ENCODE peak calls at places on chromosomes 13 and 19, in four cellular contexts. One of them, this sample, is unnamed.

GRCh38 chr13:75480691-75481175 is 1.2 kb downstream of the TBC1D4 start:
- DNase-seq in uterus: peak; percentile 31
- DNase-seq in suprapubic skin: peak; percentile 84
- DNase-seq in cardiac fibroblast: peak; percentile 57
- DNase-seq in this sample: peak; percentile 56

GRCh38 chr19:19079571-19079970 is 15.8 kb downstream of the SLC25A42 start:
- DNase-seq in cardiac fibroblast: no peak
- DNase-seq in suprapubic skin: no peak
- DNase-seq in uterus: no peak
- DNase-seq in this sample: no peak

GRCh38 chr13:24161010-24161775 is 673 bp downstream of the SPATA13 start:
- DNase-seq in suprapubic skin: no peak
- DNase-seq in cardiac fibroblast: no peak
- DNase-seq in uterus: no peak
- DNase-seq in this sample: peak; percentile 12

GRCh38 chr13:19519049-19519448 is 42.3 kb downstream of the TPTE2 start:
- DNase-seq in suprapubic skin: no peak
- DNase-seq in cardiac fibroblast: no peak
- DNase-seq in uterus: no peak
- DNase-seq in this sample: no peak

GRCh38 chr19:4443966-4444764 is 13.4 kb downstream of the UBXN6 start:
- DNase-seq in uterus: no peak
- DNase-seq in suprapubic skin: no peak
- DNase-seq in cardiac fibroblast: no peak
- DNase-seq in this sample: no peak

GRCh38 chr19:28285917-28286316 is 927.0 kb downstream of the UQCRFS1 start:
- DNase-seq in suprapubic skin: no peak
- DNase-seq in cardiac fibroblast: no peak
- DNase-seq in uterus: no peak
- DNase-seq in this sample: no peak

GRCh38 chr13:50712469-50712868 is 131.0 kb downstream of the DLEU7 start:
- DNase-seq in suprapubic skin: no peak
- DNase-seq in uterus: no peak
- DNase-seq in cardiac fibroblast: no peak
- DNase-seq in this sample: no peak

GRCh38 chr13:21733475-21734311 is 62.8 kb downstream of the FGF9 start:
- DNase-seq in cardiac fibroblast: no peak
- DNase-seq in suprapubic skin: no peak
- DNase-seq in uterus: no peak
- DNase-seq in this sample: no peak

GRCh38 chr13:29782798-29783197 is 67.6 kb downstream of the UBL3 start:
- DNase-seq in cardiac fibroblast: no peak
- DNase-seq in suprapubic skin: no peak
- DNase-seq in uterus: no peak
- DNase-seq in this sample: no peak

GRCh38 chr13:113489549-113490495 is 689 bp downstream of the DCUN1D2 start:
- DNase-seq in uterus: peak; percentile 46
- DNase-seq in suprapubic skin: no peak
- DNase-seq in cardiac fibroblast: peak; percentile 48
- DNase-seq in this sample: peak; percentile 42

GRCh38 chr13:112951674-112952371 is 17.2 kb upstream of the MCF2L start:
- DNase-seq in suprapubic skin: peak; percentile 58
- DNase-seq in cardiac fibroblast: no peak
- DNase-seq in uterus: no peak
- DNase-seq in this sample: no peak

GRCh38 chr19:3450796-3451411 is 29.4 kb downstream of the SMIM24 start:
- DNase-seq in suprapubic skin: no peak
- DNase-seq in uterus: peak; percentile 93
- DNase-seq in cardiac fibroblast: peak; percentile 100
- DNase-seq in this sample: peak; percentile 100

GRCh38 chr13:20974981-20975585 is 72.5 kb upstream of the XPO4 start:
- DNase-seq in suprapubic skin: peak; percentile 76
- DNase-seq in uterus: no peak
- DNase-seq in cardiac fibroblast: no peak
- DNase-seq in this sample: no peak

GRCh38 chr19:19257836-19258588 is 15.1 kb downstream of the TM6SF2 start:
- DNase-seq in uterus: no peak
- DNase-seq in suprapubic skin: no peak
- DNase-seq in cardiac fibroblast: no peak
- DNase-seq in this sample: no peak

GRCh38 chr19:45638930-45639729 is at the start of gene EML2:
- DNase-seq in cardiac fibroblast: no peak
- DNase-seq in suprapubic skin: peak; percentile 84
- DNase-seq in uterus: no peak
- DNase-seq in this sample: no peak

GRCh38 chr13:95239293-95239692 is 62.0 kb downstream of the ABCC4 start:
- DNase-seq in cardiac fibroblast: no peak
- DNase-seq in uterus: no peak
- DNase-seq in suprapubic skin: no peak
- DNase-seq in this sample: peak; percentile 8

GRCh38 chr13:50910483-50910805 is 853 bp downstream of the RNASEH2B start:
- DNase-seq in suprapubic skin: no peak
- DNase-seq in cardiac fibroblast: peak; percentile 62
- DNase-seq in uterus: no peak
- DNase-seq in this sample: peak; percentile 47

GRCh38 chr19:29603308-29603707 is 2.8 kb upstream of the POP4 start:
- DNase-seq in suprapubic skin: no peak
- DNase-seq in cardiac fibroblast: no peak
- DNase-seq in uterus: no peak
- DNase-seq in this sample: no peak

GRCh38 chr13:76672422-76672821 is 213.8 kb downstream of the KCTD12 start:
- DNase-seq in cardiac fibroblast: peak; percentile 71
- DNase-seq in suprapubic skin: no peak
- DNase-seq in uterus: no peak
- DNase-seq in this sample: peak; percentile 90

GRCh38 chr19:48145596-48146254 is 24.4 kb downstream of the LIG1 start:
- DNase-seq in suprapubic skin: no peak
- DNase-seq in uterus: no peak
- DNase-seq in cardiac fibroblast: no peak
- DNase-seq in this sample: no peak

GRCh38 chr13:25584975-25585374 is 213.2 kb downstream of the ATP8A2 start:
- DNase-seq in cardiac fibroblast: no peak
- DNase-seq in uterus: no peak
- DNase-seq in suprapubic skin: no peak
- DNase-seq in this sample: no peak

GRCh38 chr13:79245937-79246574 is 160.0 kb downstream of the RBM26 start:
- DNase-seq in cardiac fibroblast: no peak
- DNase-seq in uterus: no peak
- DNase-seq in suprapubic skin: no peak
- DNase-seq in this sample: no peak

GRCh38 chr13:75745387-75745786 is 109.3 kb downstream of the LMO7 start:
- DNase-seq in suprapubic skin: no peak
- DNase-seq in cardiac fibroblast: no peak
- DNase-seq in uterus: no peak
- DNase-seq in this sample: no peak

GRCh38 chr19:36837525-36837901 is 674 bp downstream of the ZNF790 start:
- DNase-seq in uterus: no peak
- DNase-seq in suprapubic skin: no peak
- DNase-seq in cardiac fibroblast: no peak
- DNase-seq in this sample: no peak

DNA sequence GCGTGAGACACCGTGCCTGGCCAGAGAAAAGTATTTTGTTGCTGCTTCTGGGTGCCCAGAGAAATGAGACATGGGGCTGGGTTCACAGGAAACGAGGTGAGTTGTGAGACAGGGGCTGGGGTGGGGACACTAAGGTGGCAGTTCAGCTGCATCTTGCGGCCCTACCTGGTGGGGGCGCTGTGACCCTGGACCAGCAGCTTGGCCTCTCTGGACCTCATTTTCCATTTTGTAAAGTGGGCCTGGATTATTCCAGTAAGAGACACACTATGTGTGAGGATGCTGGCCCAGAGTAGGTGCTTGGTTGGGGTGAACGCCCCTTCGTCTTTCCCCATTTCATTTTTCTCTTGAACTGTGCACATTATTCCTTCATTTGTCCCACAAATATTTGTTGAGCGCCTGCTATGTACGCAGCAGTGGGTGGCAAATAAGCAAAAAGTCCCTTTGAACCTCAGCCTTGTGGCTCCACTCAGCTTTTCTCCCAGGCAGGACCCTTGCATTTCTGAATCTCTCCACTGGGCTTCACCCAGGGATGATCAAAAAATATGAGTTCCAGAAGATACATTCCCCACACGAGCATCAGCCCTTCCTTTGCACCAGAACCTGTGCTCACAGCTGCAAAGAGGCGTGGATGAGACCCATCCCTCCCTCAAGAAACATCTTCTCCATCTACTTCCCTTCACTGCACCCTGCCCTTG is 26.6 kb upstream of the OR10H1 start:
- DNase-seq in suprapubic skin: no peak
- DNase-seq in cardiac fibroblast: no peak
- DNase-seq in uterus: no peak
- DNase-seq in this sample: no peak
- TF ChIP-seq CTCF in suprapubic skin: no peak
- TF ChIP-seq CTCF in cardiac fibroblast: no peak
- TF ChIP-seq CTCF in uterus: no peak
- TF ChIP-seq CTCF in this sample: no peak

DNA sequence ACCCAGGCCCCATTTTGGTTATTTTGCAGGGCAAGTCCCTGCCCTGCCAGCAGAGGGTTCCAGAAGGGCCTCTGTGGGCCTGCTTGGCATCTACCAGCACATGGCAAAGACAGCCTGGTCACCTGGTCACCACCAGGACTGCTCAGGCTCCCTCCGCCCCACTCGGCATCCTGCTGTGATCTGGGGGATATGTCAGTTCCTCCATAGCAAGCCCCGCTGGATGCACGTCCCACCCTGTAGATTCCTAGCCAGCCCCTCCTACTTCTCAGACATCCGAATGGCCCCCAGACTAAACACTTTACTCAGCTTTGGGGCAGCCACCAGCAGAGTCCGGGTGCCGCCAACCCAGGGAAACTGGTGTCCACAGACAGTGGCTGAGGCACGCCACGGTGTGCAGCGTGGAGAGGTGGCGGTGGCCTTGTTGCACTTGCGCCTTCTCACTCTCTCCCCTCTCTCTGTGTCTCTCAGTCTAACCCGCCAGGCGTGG is 31.8 kb upstream of the USE1 start:
- DNase-seq in cardiac fibroblast: no peak
- DNase-seq in uterus: no peak
- DNase-seq in suprapubic skin: no peak
- DNase-seq in this sample: no peak
- H3K4me3 ChIP-seq in cardiac fibroblast: no peak overlapping the region
- H3K4me3 ChIP-seq in uterus: no peak overlapping the region
- H3K4me3 ChIP-seq in suprapubic skin: no peak overlapping the region
- H3K4me3 ChIP-seq in this sample: no peak overlapping the region

GRCh38 chr19:54392078-54392477 is 23.2 kb upstream of the TTYH1 start:
- DNase-seq in suprapubic skin: no peak
- DNase-seq in cardiac fibroblast: no peak
- DNase-seq in uterus: no peak
- DNase-seq in this sample: no peak

GRCh38 chr19:54390942-54391577 is 24.2 kb upstream of the TTYH1 start:
- DNase-seq in uterus: no peak
- DNase-seq in cardiac fibroblast: peak; percentile 73
- DNase-seq in suprapubic skin: no peak
- DNase-seq in this sample: peak; percentile 69

GRCh38 chr19:54393381-54393780 is 21.9 kb upstream of the TTYH1 start:
- DNase-seq in uterus: no peak
- DNase-seq in cardiac fibroblast: peak; percentile 14
- DNase-seq in suprapubic skin: no peak
- DNase-seq in this sample: peak; percentile 27

GRCh38 chr19:54389556-54389955 is 24.8 kb upstream of the LAIR1 start:
- DNase-seq in uterus: no peak
- DNase-seq in cardiac fibroblast: no peak
- DNase-seq in suprapubic skin: no peak
- DNase-seq in this sample: no peak

DNA sequence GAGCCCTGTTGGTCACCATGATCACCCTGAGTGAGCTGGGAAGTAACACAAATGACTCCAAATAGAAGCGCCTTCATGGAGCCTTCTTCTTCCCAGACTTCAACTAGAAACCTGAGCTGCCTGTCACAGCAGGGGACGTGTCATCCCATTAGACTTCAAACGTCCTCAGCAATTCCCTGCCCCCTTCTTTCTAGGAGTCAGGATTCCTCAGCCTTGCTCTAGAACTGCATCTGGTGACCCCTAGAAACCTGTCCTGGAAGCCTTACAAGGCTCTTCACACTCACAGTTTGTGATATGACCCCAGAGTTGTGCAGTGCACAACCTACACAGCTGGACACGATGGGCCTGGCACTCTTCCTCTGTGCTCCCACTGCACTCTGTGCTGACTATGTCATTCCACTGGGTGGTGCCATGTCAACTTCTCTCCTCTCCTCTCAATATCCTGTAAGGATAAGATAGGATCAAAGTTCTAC is 23.6 kb upstream of the TTYH1 start:
- DNase-seq in suprapubic skin: no peak
- DNase-seq in uterus: no peak
- DNase-seq in cardiac fibroblast: no peak
- DNase-seq in this sample: no peak
- TF ChIP-seq CTCF in suprapubic skin: no peak
- TF ChIP-seq CTCF in uterus: no peak
- TF ChIP-seq CTCF in cardiac fibroblast: peak; percentile 12
- TF ChIP-seq CTCF in this sample: no peak

GRCh38 chr19:41910992-41911888 is 17.0 kb downstream of the ERFL start:
- DNase-seq in uterus: no peak
- DNase-seq in suprapubic skin: no peak
- DNase-seq in cardiac fibroblast: no peak
- DNase-seq in this sample: no peak

GRCh38 chr19:41913476-41914190 is 14.6 kb downstream of the ERFL start:
- DNase-seq in uterus: no peak
- DNase-seq in cardiac fibroblast: no peak
- DNase-seq in suprapubic skin: no peak
- DNase-seq in this sample: no peak

GRCh38 chr19:41912899-41913475 is 15.3 kb downstream of the ERFL start:
- DNase-seq in cardiac fibroblast: no peak
- DNase-seq in suprapubic skin: no peak
- DNase-seq in uterus: no peak
- DNase-seq in this sample: no peak

GRCh38 chr19:41910240-41910991 is 17.8 kb downstream of the ERFL start:
- DNase-seq in cardiac fibroblast: no peak
- DNase-seq in uterus: no peak
- DNase-seq in suprapubic skin: no peak
- DNase-seq in this sample: no peak

DNA sequence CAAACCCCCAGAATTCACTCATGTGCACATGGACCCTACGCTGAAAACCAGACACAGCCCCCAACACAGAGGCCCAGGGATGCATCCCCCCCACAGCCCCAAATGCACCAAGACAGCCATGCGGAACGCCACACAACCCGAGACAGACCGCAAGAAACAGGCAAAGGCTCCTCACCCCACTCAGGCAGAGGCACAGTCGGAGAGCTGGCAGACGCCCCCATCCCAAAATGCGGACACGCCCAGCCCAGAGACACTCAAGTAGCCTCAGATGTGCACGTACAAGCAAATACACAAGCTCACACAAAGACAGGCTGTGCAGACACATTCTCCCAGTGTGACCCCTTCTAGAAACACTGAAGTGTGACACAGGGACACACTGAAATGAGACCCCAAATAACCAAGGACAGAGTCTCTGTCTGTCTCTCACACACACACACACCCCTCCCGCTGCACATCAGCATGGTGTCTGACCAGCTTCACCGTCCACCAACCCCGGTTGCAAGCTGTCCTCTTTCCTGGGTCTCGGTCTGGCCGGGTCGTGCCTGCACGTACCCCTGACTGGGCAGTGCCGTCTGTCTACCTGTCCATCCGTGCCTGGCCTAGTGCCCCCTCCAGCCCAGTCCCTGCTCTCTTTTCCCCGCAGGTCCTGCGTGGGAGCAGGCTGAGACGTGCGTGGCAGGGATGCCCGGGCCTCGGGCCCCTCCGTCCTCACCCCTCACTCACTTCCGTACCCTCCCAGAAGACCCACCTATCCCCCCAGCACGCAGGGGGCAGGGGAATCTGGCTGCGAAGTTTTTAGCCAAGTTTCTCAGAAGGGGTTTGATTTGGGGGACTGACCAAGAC is 16.1 kb downstream of the ERFL start:
- DNase-seq in suprapubic skin: no peak
- DNase-seq in cardiac fibroblast: no peak
- DNase-seq in uterus: no peak
- DNase-seq in this sample: no peak
- H3K4me3 ChIP-seq in suprapubic skin: no peak overlapping the region
- H3K4me3 ChIP-seq in cardiac fibroblast: no peak overlapping the region
- H3K4me3 ChIP-seq in uterus: no peak overlapping the region
- H3K4me3 ChIP-seq in this sample: no peak overlapping the region